ENCODE peak calls at places on chromosomes 1 and 21, in six cellular contexts. K is bronchial epithelial cell, U is amygdala, X is SW480, V is neural progenitor cell, I is stromal cell of bone marrow. J is an unnamed sample.

GRCh38 chr1:154960446-154961136 is 991 bp downstream of the PYGO2 start:
- DNase-seq in X (no peak), I (no peak), U (no peak), V (no peak), K (no peak), J (no peak)

GRCh38 chr1:24727490-24728214 is 17.6 kb upstream of the CLIC4 start:
- DNase-seq in X (no peak), K (no peak), U (peak), V (no peak), I (no peak), J (peak)

GRCh38 chr1:55212349-55213028 is 2.7 kb downstream of the USP24 start:
- DNase-seq in U (no peak), I (no peak), V (no peak), K (peak), X (no peak), J (no peak)

GRCh38 chr1:55378582-55378981 is 163.4 kb upstream of the USP24 start:
- DNase-seq in X (no peak), U (no peak), I (no peak), K (peak), V (peak), J (peak)

GRCh38 chr21:31043495-31043894 is 5.2 kb upstream of the KRTAP19-8 start:
- DNase-seq in I (no peak), K (no peak), U (no peak), V (no peak), X (peak), J (no peak)

GRCh38 chr21:31347435-31348032 is 3.5 kb upstream of the TIAM1 start:
- DNase-seq in U (no peak), V (peak), X (peak), K (peak), I (no peak), J (peak)

GRCh38 chr1:232629250-232630046 is 485 bp downstream of the SIPA1L2 start:
- DNase-seq in V (peak), K (no peak), U (peak), I (no peak), X (peak), J (peak)

GRCh38 chr1:74467786-74468377 is 44.5 kb downstream of the LRRC53 start:
- DNase-seq in I (no peak), X (no peak), U (no peak), V (no peak), K (peak), J (no peak)

GRCh38 chr1:66752000-66752592 is at the start of gene DYNLT5:
- DNase-seq in V (peak), X (no peak), I (peak), U (peak), K (no peak), J (no peak)

GRCh38 chr1:214859647-214860046 is 222.9 kb upstream of the KCNK2 start:
- DNase-seq in K (no peak), I (no peak), V (no peak), X (no peak), U (no peak), J (no peak)

GRCh38 chr21:38669186-38669585 is 136.5 kb upstream of the ETS2 start:
- DNase-seq in K (peak), X (peak), U (no peak), I (no peak), V (peak), J (peak)

GRCh38 chr1:107930292-107930691 is 34.7 kb downstream of the VAV3 start:
- DNase-seq in I (no peak), V (no peak), X (no peak), U (no peak), K (no peak), J (no peak)

GRCh38 chr1:3581296-3581695 is 30.0 kb downstream of the MEGF6 start:
- DNase-seq in U (no peak), I (no peak), X (no peak), V (no peak), K (no peak), J (no peak)

GRCh38 chr1:155050560-155051341 is at the start of gene ADAM15:
- DNase-seq in I (peak), V (peak), X (peak), K (peak), U (peak), J (peak)

GRCh38 chr1:27584453-27584852 is 19.5 kb downstream of the AHDC1 start:
- DNase-seq in U (no peak), X (no peak), I (no peak), V (no peak), K (no peak), J (no peak)

GRCh38 chr21:46096997-46097825 is 701 bp upstream of the COL6A2 start:
- DNase-seq in U (no peak), I (no peak), X (no peak), K (no peak), V (no peak), J (no peak)

GRCh38 chr21:39647476-39647875 is 34.7 kb downstream of the B3GALT5 start:
- DNase-seq in U (no peak), K (peak), I (no peak), X (peak), V (no peak), J (no peak)

GRCh38 chr1:39540504-39541031 is 36.0 kb downstream of the PABPC4 start:
- DNase-seq in I (peak), V (no peak), K (peak), X (no peak), U (peak), J (no peak)

GRCh38 chr1:35640380-35641232 is 720 bp downstream of the PSMB2 start:
- DNase-seq in U (no peak), I (no peak), V (no peak), X (no peak), K (no peak), J (peak)

GRCh38 chr1:57722285-57722978 is 298.6 kb upstream of the DAB1 start:
- DNase-seq in K (no peak), X (no peak), I (no peak), U (no peak), V (no peak), J (no peak)

GRCh38 chr21:42594616-42595280 is 58.7 kb upstream of the PDE9A start:
- DNase-seq in I (no peak), K (no peak), X (no peak), U (no peak), V (no peak), J (no peak)

GRCh38 chr1:94522304-94522703 is 19.3 kb downstream of the F3 start:
- DNase-seq in I (no peak), K (peak), X (peak), U (no peak), V (peak), J (peak)

J was measured in A673.